ENCODE peak calls at places on chromosomes 13 and 19, in ten cellular contexts. U, R, L, Y, C, M, J, S, O and Q are unnamed samples.

GRCh38 chr13:66875264-66875663 is 354.9 kb downstream of the PCDH9 start:
- DNase-seq in Y (no peak), M (no peak), R (no peak), C (no peak), J (no peak), S (no peak), O (no peak), L (no peak), U (no peak), Q (no peak)

GRCh38 chr19:2042485-2043268 is 8.4 kb downstream of the MKNK2 start:
- DNase-seq in Y (no peak), U (peak; percentile 54), J (no peak), L (no peak), O (no peak), M (no peak), R (no peak), S (peak; percentile 60), C (peak; percentile 76), Q (no peak)

GRCh38 chr19:12672744-12673143 is 6.1 kb downstream of the WDR83 start:
- DNase-seq in C (no peak), O (no peak), Y (no peak), J (no peak), L (no peak), R (no peak), S (no peak), M (no peak), U (peak; percentile 49), Q (no peak)

GRCh38 chr13:50592412-50593145 is 250.9 kb downstream of the DLEU7 start:
- DNase-seq in C (no peak), M (no peak), R (peak; percentile 65), S (no peak), Y (no peak), L (peak; percentile 87), O (no peak), U (no peak), J (no peak), Q (no peak)

GRCh38 chr13:33494596-33495214 is 209.2 kb upstream of the STARD13 start:
- DNase-seq in M (peak; percentile 42), S (no peak), C (no peak), Y (no peak), O (peak; percentile 95), R (peak; percentile 36), U (peak; percentile 20), L (peak; percentile 97), J (peak; percentile 4), Q (no peak)

GRCh38 chr19:39428309-39429112 is 7.2 kb downstream of the RPS16 start:
- DNase-seq in L (peak; percentile 96), J (no peak), R (no peak), M (no peak), S (peak; percentile 50), C (no peak), O (peak; percentile 91), U (peak; percentile 98), Y (no peak), Q (no peak)

GRCh38 chr13:20873348-20873747 is 29.2 kb downstream of the XPO4 start:
- DNase-seq in R (peak; percentile 5), Y (no peak), S (no peak), U (no peak), M (no peak), O (no peak), J (no peak), L (peak; percentile 61), C (no peak), Q (no peak)

GRCh38 chr19:29860492-29860891 is 48.7 kb downstream of the CCNE1 start:
- DNase-seq in S (no peak), U (peak; percentile 69), O (no peak), R (no peak), J (peak; percentile 84), Y (no peak), C (no peak), M (no peak), L (no peak), Q (no peak)

GRCh38 chr13:84096221-84096620 is 213.9 kb upstream of the SLITRK1 start:
- DNase-seq in Y (no peak), R (no peak), C (no peak), O (peak; percentile 1), M (no peak), U (no peak), S (no peak), L (peak; percentile 1), J (no peak), Q (no peak)

GRCh38 chr19:43976732-43977131 is 7.3 kb upstream of the ZNF155 start:
- DNase-seq in M (no peak), O (no peak), S (no peak), Y (no peak), C (no peak), L (no peak), J (no peak), U (no peak), R (no peak), Q (no peak)

GRCh38 chr19:46859637-46860124 is 1.1 kb upstream of the ARHGAP35 start:
- DNase-seq in S (peak; percentile 68), M (no peak), O (peak; percentile 71), L (peak; percentile 55), C (peak; percentile 79), J (peak; percentile 43), R (no peak), U (no peak), Y (peak; percentile 58), Q (peak; percentile 86)

GRCh38 chr13:22061371-22061805 is 390.5 kb downstream of the FGF9 start:
- DNase-seq in U (peak; percentile 30), S (no peak), Y (no peak), C (no peak), M (no peak), O (no peak), J (no peak), L (no peak), R (no peak), Q (no peak)

GRCh38 chr13:42524487-42525034 is 49.4 kb upstream of the TNFSF11 start:
- DNase-seq in J (no peak), Y (no peak), S (no peak), R (no peak), L (no peak), C (peak; percentile 89), U (no peak), O (peak; percentile 27), M (no peak), Q (no peak)

GRCh38 chr19:45752639-45753038 is 16.4 kb downstream of the SIX5 start:
- DNase-seq in R (peak; percentile 92), C (no peak), U (no peak), O (no peak), J (no peak), S (no peak), L (no peak), M (no peak), Y (no peak), Q (no peak)

GRCh38 chr19:48845384-48845783 is 9.1 kb upstream of the HSD17B14 start:
- DNase-seq in U (no peak), L (no peak), Y (no peak), R (no peak), O (no peak), C (no peak), M (no peak), J (no peak), S (no peak), Q (no peak)

GRCh38 chr19:48841571-48841970 is 5.3 kb upstream of the HSD17B14 start:
- DNase-seq in U (no peak), M (no peak), O (no peak), C (no peak), Y (no peak), L (no peak), S (no peak), R (no peak), J (no peak), Q (no peak)

GRCh38 chr19:48842744-48843162 is 6.5 kb upstream of the HSD17B14 start:
- DNase-seq in M (peak; percentile 36), J (peak; percentile 66), L (peak; percentile 48), S (peak; percentile 50), R (no peak), O (peak; percentile 34), Y (peak; percentile 80), U (peak; percentile 93), C (no peak), Q (peak; percentile 68)

GRCh38 chr19:48841047-48841446 is 4.8 kb upstream of the HSD17B14 start:
- DNase-seq in C (no peak), O (no peak), M (no peak), Y (no peak), L (no peak), U (no peak), S (no peak), J (no peak), R (no peak), Q (no peak)

DNA sequence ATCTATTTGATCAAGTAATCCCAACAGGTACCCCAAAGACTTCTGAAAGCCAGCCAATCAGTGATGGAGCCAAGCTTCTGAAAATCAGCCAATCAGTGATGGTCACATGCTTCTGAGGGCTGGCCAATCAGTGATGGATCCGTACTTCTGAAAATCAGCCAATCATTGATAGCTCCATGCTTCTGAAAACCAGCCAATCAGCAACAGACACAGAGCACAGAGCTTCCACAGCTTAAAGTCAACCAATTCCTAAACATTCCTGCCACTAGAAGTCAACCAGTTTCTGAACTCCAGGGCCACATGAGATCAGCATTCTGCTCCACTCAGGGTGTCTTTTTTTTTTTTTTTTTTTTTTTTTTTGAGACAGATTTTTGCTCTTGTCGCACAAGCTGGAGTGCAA is 8.2 kb upstream of the HSD17B14 start:
- DNase-seq in O (no peak), Y (peak; percentile 63), J (peak; percentile 88), R (no peak), S (no peak), L (peak; percentile 68), M (no peak), C (no peak), U (peak; percentile 78), Q (no peak)
- TF ChIP-seq CTCF in O (no peak), Y (peak; percentile 38), J (no peak), R (no peak), S (no peak), L (peak; percentile 41), M (peak; percentile 55), C (no peak), U (peak; percentile 14), Q (no peak)

GRCh38 chr13:111458739-111459138 is 138.3 kb downstream of the TEX29 start:
- DNase-seq in R (no peak), C (no peak), U (no peak), M (no peak), S (no peak), Y (no peak), O (no peak), J (no peak), L (no peak), Q (no peak)
- H3K27me3 ChIP-seq in R (no peaks in the 10 kb centered on the region), C (no peaks in the 10 kb centered on the region), U (no peaks in the 10 kb centered on the region), M (peaks cover 99% of the 10 kb centered on the region), S (no peaks in the 10 kb centered on the region), Y (peaks cover 37% of the 10 kb centered on the region), O (peaks cover 3% of the 10 kb centered on the region), J (peaks cover 38% of the 10 kb centered on the region), L (peaks cover 2% of the 10 kb centered on the region), Q (peaks cover 52% of the 10 kb centered on the region)

DNA sequence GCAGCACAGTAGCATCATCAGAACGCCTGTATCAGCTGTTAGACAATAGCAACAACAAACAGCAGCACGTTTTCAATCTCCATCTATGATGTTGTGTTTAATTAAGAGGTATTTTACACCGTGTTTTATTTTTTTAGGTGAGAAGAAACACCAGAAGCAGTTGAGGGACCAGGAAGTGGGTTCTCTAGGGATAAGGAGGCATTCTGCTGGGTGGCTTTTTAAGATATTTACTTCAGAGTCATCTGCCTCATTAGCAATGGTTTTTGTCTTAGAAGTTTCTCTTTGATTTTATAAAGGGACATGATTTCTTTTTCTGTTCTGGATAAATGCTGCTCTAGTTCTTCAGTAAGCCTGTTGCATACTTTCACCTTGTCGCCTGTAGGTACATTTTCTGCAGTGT is 8.2 kb downstream of the CKAP2 start:
- DNase-seq in O (no peak), R (no peak), M (no peak), L (no peak), C (no peak), U (no peak), Y (no peak), J (no peak), S (no peak), Q (no peak)
- H3K4me3 ChIP-seq in O (no peak overlapping the region), R (no peak overlapping the region), M (no peak overlapping the region), L (no peak overlapping the region), C (no peak overlapping the region), U (no peak overlapping the region), Y (no peak overlapping the region), J (no peak overlapping the region), S (no peak overlapping the region), Q (no peak overlapping the region)

GRCh38 chr19:41959056-41960053 is at the start of gene RABAC1:
- DNase-seq in L (peak; percentile 91), M (peak; percentile 86), S (peak; percentile 86), R (peak; percentile 70), C (peak; percentile 93), Y (peak; percentile 95), O (peak; percentile 89), J (peak; percentile 92), U (peak; percentile 99), Q (peak; percentile 96)
- TF ChIP-seq CTCF in L (no peak), M (peak; percentile 32), S (no peak), R (peak; percentile 29), C (no peak), Y (peak; percentile 34), O (peak; percentile 41), J (peak; percentile 60), U (peak; percentile 17), Q (peak; percentile 42)